ENCODE peak calls at places on chromosome 7, in five cellular contexts. Y is A549, G is Panc1, I is gastroesophageal sphincter, R is omental fat pad. U is an unnamed sample.

GRCh38 chr7:133070562-133070961 is 11.3 kb downstream of the CHCHD3 start:
- ATAC-seq in G (no peak), I (no peak), R (no peak), Y (no peak), U (no peak)

GRCh38 chr7:36440880-36441279 is 51.2 kb downstream of the ANLN start:
- ATAC-seq in I (no peak), Y (peak; percentile 81), R (no peak), G (peak; percentile 49), U (no peak)

GRCh38 chr7:128172963-128173362 is 68.1 kb upstream of the LEP start:
- ATAC-seq in I (no peak), Y (no peak), R (no peak), G (no peak), U (no peak)

GRCh38 chr7:82183633-82184032 is 259.9 kb downstream of the CACNA2D1 start:
- ATAC-seq in R (peak; percentile 95), Y (no peak), I (no peak), G (no peak), U (no peak)

GRCh38 chr7:76423666-76424412 is 911 bp upstream of the ZP3 start:
- ATAC-seq in I (no peak), G (peak; percentile 2), R (no peak), Y (peak; percentile 3), U (no peak)

GRCh38 chr7:123747620-123748141 is 1.1 kb downstream of the WASL start:
- ATAC-seq in R (no peak), I (no peak), G (peak; percentile 45), Y (peak; percentile 64), U (peak; percentile 33)

GRCh38 chr7:43785425-43785824 is 26.9 kb downstream of the BLVRA start:
- ATAC-seq in R (peak; percentile 92), I (peak; percentile 87), G (no peak), Y (peak; percentile 92), U (no peak)

GRCh38 chr7:26153246-26153822 is 1.3 kb downstream of the NFE2L3 start:
- ATAC-seq in I (no peak), Y (no peak), R (no peak), G (no peak), U (peak; percentile 47)

GRCh38 chr7:140390466-140391190 is 7.7 kb downstream of the SLC37A3 start:
- ATAC-seq in R (no peak), G (no peak), Y (no peak), I (no peak), U (peak; percentile 59)

GRCh38 chr7:158655507-158655906 is 49.1 kb downstream of the NCAPG2 start:
- ATAC-seq in G (no peak), Y (peak; percentile 36), R (no peak), I (no peak), U (no peak)

GRCh38 chr7:57772126-57772924 is 322.3 kb downstream of the ZNF716 start:
- ATAC-seq in R (no peak), I (no peak), G (no peak), Y (no peak), U (no peak)

GRCh38 chr7:100604976-100605911 is 3.1 kb downstream of the PCOLCE start:
- ATAC-seq in I (no peak), R (peak; percentile 18), Y (peak; percentile 71), G (peak; percentile 57), U (peak; percentile 46)

GRCh38 chr7:114085313-114085591 is 166.4 kb upstream of the PPP1R3A start:
- ATAC-seq in I (peak; percentile 23), R (no peak), G (peak; percentile 33), Y (peak; percentile 57), U (peak; percentile 15)

GRCh38 chr7:105319578-105319977 is 69.1 kb downstream of the SRPK2 start:
- ATAC-seq in R (no peak), Y (no peak), G (no peak), I (no peak), U (no peak)

GRCh38 chr7:39293424-39293823 is 272.8 kb upstream of the YAE1 start:
- ATAC-seq in I (no peak), G (no peak), Y (no peak), R (no peak), U (no peak)

GRCh38 chr7:3971323-3971722 is 670.3 kb downstream of the SDK1 start:
- ATAC-seq in I (no peak), R (no peak), G (no peak), Y (no peak), U (no peak)

GRCh38 chr7:134042307-134042706 is 84.8 kb upstream of the LRGUK start:
- ATAC-seq in I (no peak), R (no peak), G (no peak), Y (no peak), U (no peak)

GRCh38 chr7:2049782-2050510 is 182.8 kb downstream of the MAD1L1 start:
- ATAC-seq in R (no peak), G (no peak), Y (no peak), I (no peak), U (peak; percentile 63)

GRCh38 chr7:103149808-103150180 is 895 bp upstream of the NAPEPLD start:
- ATAC-seq in I (no peak), G (peak; percentile 32), Y (peak; percentile 24), R (no peak), U (peak; percentile 10)

GRCh38 chr7:77765906-77766800 is 32.1 kb downstream of the TMEM60 start:
- ATAC-seq in Y (no peak), I (no peak), G (no peak), R (no peak), U (no peak)

GRCh38 chr7:66379761-66380160 is 174.6 kb downstream of the TPST1 start:
- ATAC-seq in I (no peak), R (no peak), G (no peak), Y (no peak), U (no peak)

GRCh38 chr7:155921804-155922506 is 109.7 kb upstream of the SHH start:
- ATAC-seq in Y (no peak), I (no peak), G (no peak), R (no peak), U (no peak)

GRCh38 chr7:8261711-8262695 is at the start of gene ICA1:
- ATAC-seq in I (peak; percentile 66), R (peak; percentile 68), G (peak; percentile 89), Y (peak; percentile 89), U (peak; percentile 52)

GRCh38 chr7:27176343-27176731 is 2.2 kb upstream of the HOXA10 start:
- ATAC-seq in G (no peak), R (no peak), I (no peak), Y (no peak), U (no peak)

GRCh38 chr7:50335795-50336754 is 31.6 kb downstream of the IKZF1 start:
- ATAC-seq in I (no peak), R (peak; percentile 14), G (no peak), Y (no peak), U (peak; percentile 53)

GRCh38 chr7:127920787-127921438 is 110.3 kb downstream of the LRRC4 start:
- ATAC-seq in I (peak; percentile 41), G (no peak), Y (peak; percentile 42), R (no peak), U (peak; percentile 50)

GRCh38 chr7:94741179-94741578 is 85.2 kb upstream of the SGCE start:
- ATAC-seq in Y (no peak), G (no peak), I (no peak), R (no peak), U (peak; percentile 21)

GRCh38 chr7:140557809-140558518 is 78.7 kb upstream of the MKRN1 start:
- ATAC-seq in Y (peak; percentile 51), R (no peak), G (no peak), I (no peak), U (no peak)

GRCh38 chr7:116663744-116664143 is 8.3 kb upstream of the MET start:
- ATAC-seq in Y (no peak), G (no peak), I (no peak), R (no peak), U (no peak)

GRCh38 chr7:156015237-156016020 is 203.2 kb upstream of the SHH start:
- ATAC-seq in I (no peak), Y (no peak), R (no peak), G (no peak), U (no peak)

GRCh38 chr7:91880016-91880412 is 488 bp downstream of the MTERF1 start:
- ATAC-seq in R (no peak), Y (peak; percentile 12), I (no peak), G (no peak), U (no peak)

GRCh38 chr7:49294611-49295010 is 370.3 kb downstream of the CDC14C start:
- ATAC-seq in G (no peak), R (no peak), I (no peak), Y (no peak), U (no peak)

GRCh38 chr7:150897502-150898474 is 45.5 kb downstream of the AOC1 start:
- ATAC-seq in R (no peak), G (peak; percentile 31), I (no peak), Y (peak; percentile 23), U (peak; percentile 82)

GRCh38 chr7:26265061-26265460 is 26.6 kb upstream of the SNX10 start:
- ATAC-seq in I (no peak), Y (no peak), R (no peak), G (no peak), U (peak; percentile 99)

GRCh38 chr7:37921340-37921805 is 933 bp downstream of the EPDR1 start:
- ATAC-seq in Y (peak; percentile 80), I (peak; percentile 20), R (peak; percentile 57), G (peak; percentile 70), U (peak; percentile 32)

GRCh38 chr7:20929199-20929598 is 142.5 kb upstream of the SP8 start:
- ATAC-seq in R (no peak), Y (no peak), G (no peak), I (no peak), U (no peak)

U was measured in activated T-helper 17 cell treated with anti-CD3 and anti-CD28 coated beads, Interleukin-2, amount 50 U/mL, for 72 hours.